ENCODE peak calls at places on chromosomes 4 and X, in four cellular contexts. V is A673, X is fibroblast of lung, O is GM23248. M is an unnamed sample. For H3K36me3, the result is how much of the 10 kb centered on the place peaks cover.

GRCh38 chrX:67893931-67894330 is 350.1 kb downstream of the AR start:
- DNase-seq in V (no peak), X (peak), O (peak), M (peak)

GRCh38 chr4:186592961-186593586 is 37.7 kb upstream of the MTNR1A start:
- DNase-seq in V (no peak), X (no peak), O (no peak), M (no peak)

GRCh38 chr4:154626793-154627484 is 14.5 kb upstream of the FGG start:
- DNase-seq in V (peak), X (peak), O (peak), M (peak)

GRCh38 chrX:47579537-47579936 is 2.7 kb upstream of the TIMP1 start:
- DNase-seq in V (no peak), X (peak), O (peak), M (no peak)

GRCh38 chr4:93359609-93360008 is 468.9 kb upstream of the ATOH1 start:
- DNase-seq in V (no peak), X (no peak), O (no peak), M (no peak)

GRCh38 chrX:86154586-86154985 is 6.3 kb downstream of the DACH2 start:
- DNase-seq in V (no peak), X (no peak), O (no peak), M (no peak)

GRCh38 chr4:184651899-184652298 is 2.4 kb downstream of the PRIMPOL start:
- DNase-seq in V (no peak), X (no peak), O (no peak), M (peak)

GRCh38 chr4:78592104-78592783 is 40.7 kb downstream of the ANXA3 start:
- DNase-seq in V (no peak), X (no peak), O (peak), M (peak)

GRCh38 chr4:152719856-152720556 is 40.2 kb upstream of the TMEM154 start:
- DNase-seq in V (peak), X (no peak), O (no peak), M (no peak)

GRCh38 chr4:121898150-121898549 is 27.9 kb upstream of the BBS7 start:
- DNase-seq in V (peak), X (no peak), O (no peak), M (peak)

GRCh38 chrX:53440631-53441517 is 6.7 kb upstream of the HSD17B10 start:
- DNase-seq in V (peak), X (peak), O (peak), M (no peak)

GRCh38 chr4:30719363-30720020 is 677 bp upstream of the PCDH7 start:
- DNase-seq in V (peak), X (peak), O (peak), M (peak)

GRCh38 chr4:68124262-68124661 is 5.4 kb downstream of the TMPRSS11F start:
- DNase-seq in V (no peak), X (no peak), O (no peak), M (no peak)

GRCh38 chrX:18875256-18875878 is 108.5 kb downstream of the PHKA2 start:
- DNase-seq in V (peak), X (no peak), O (no peak), M (no peak)

GRCh38 chr4:109232666-109233065 is 69.8 kb downstream of the COL25A1 start:
- DNase-seq in V (no peak), X (peak), O (no peak), M (no peak)

GRCh38 chr4:169730564-169730963 is 27.2 kb downstream of the HPF1 start:
- DNase-seq in V (no peak), X (no peak), O (no peak), M (no peak)

GRCh38 chr4:169724251-169724650 is 33.5 kb downstream of the HPF1 start:
- DNase-seq in V (no peak), X (peak), O (peak), M (peak)

GRCh38 chr4:169723207-169723606 is 34.5 kb downstream of the HPF1 start:
- DNase-seq in V (peak), X (no peak), O (no peak), M (peak)

DNA sequence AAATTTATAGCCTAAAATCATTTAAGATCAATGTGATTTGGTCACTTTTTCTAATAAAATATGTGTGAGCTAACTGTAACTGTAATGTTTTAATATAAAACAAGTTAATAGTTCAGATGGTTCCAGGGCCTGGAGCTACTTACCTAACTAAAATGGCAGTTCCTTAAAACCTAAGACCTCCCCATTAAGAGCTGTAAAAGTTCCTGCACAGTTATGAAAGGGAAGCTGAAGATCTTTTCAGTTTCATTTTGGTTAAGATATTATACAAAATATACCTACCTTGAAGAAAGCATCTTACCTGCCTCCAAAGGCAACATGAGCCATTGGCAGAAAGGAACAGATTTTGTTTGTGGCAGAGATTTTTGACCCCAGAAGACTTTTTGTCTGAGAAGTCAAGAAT is 30.1 kb downstream of the HPF1 start:
- DNase-seq in V (no peak), X (no peak), O (no peak), M (no peak)
- H3K36me3 ChIP-seq in V (under half), X (under half), O (under half), M (under half)

GRCh38 chrX:1394731-1395501 is 3.0 kb upstream of the SLC25A6 start:
- DNase-seq in V (no peak), X (no peak), O (peak), M (no peak)
- H3K36me3 ChIP-seq in V (under half), X (under half), O (under half), M (under half)

GRCh38 chr4:55411621-55412020 is 15.9 kb downstream of the TMEM165 start:
- DNase-seq in V (no peak), X (peak), O (peak), M (no peak)
- H3K36me3 ChIP-seq in V (under half), X (under half), O (under half), M (under half)

GRCh38 chr4:161629694-161630441 is 533.9 kb downstream of the FSTL5 start:
- DNase-seq in V (peak), X (peak), O (no peak), M (no peak)
- H3K36me3 ChIP-seq in V (under half), X (under half), O (under half), M (under half)

DNA sequence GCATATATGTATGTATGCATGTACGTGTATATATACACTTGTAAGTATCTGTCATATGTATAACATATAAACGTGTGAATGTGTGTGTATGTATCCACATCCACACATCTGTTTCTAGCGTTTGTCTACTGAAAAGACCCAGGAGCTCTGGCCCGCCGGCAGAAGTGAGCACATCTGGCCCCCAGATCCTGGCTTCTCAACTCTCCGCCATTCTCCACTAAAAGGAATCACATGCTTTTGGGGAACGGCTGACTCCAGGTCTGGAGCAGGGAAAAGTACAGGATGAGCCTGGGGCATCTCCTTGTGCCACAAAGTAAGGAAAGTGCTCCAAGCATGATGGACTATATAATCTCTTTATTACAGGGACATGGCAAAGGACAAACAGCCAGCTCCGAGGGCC is 143.7 kb downstream of the AFAP1 start:
- DNase-seq in V (no peak), X (no peak), O (no peak), M (no peak)
- H3K36me3 ChIP-seq in V (under half), X (under half), O (half or more), M (under half)

GRCh38 chr4:42612898-42613297 is 44.0 kb downstream of the ATP8A1 start:
- DNase-seq in V (no peak), X (no peak), O (no peak), M (no peak)
- H3K36me3 ChIP-seq in V (under half), X (under half), O (under half), M (under half)

GRCh38 chr4:169000315-169000714 is 9.7 kb downstream of the CBR4 start:
- DNase-seq in V (no peak), X (no peak), O (no peak), M (no peak)
- H3K36me3 ChIP-seq in V (under half), X (under half), O (under half), M (under half)

DNA sequence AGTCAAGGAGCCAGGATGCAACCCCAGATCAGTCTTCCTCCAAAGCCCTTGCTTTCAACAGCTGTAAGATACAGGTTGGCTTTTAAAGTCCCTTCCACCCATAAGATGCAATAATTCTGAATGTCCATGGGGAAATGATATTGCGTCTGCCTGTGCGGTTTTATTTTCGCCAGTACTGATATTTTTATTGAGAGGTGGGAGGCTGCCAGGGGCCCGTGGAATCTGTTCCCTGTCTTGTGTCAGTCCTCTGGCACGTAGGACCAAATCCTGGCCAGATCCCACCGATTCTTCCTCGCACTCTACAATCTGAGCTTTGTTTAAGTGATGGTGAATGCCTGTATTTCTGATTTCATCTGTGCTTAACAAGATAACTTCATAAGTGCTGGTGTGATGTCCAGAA is 59.3 kb downstream of the SMIM20 start:
- DNase-seq in V (no peak), X (no peak), O (no peak), M (no peak)
- H3K36me3 ChIP-seq in V (under half), X (under half), O (under half), M (under half)

GRCh38 chr4:148565801-148566200 is 123.6 kb upstream of the NR3C2 start:
- DNase-seq in V (no peak), X (no peak), O (no peak), M (no peak)
- H3K36me3 ChIP-seq in V (under half), X (under half), O (under half), M (under half)

GRCh38 chrX:651922-652775 is 21.6 kb downstream of the SHOX start:
- DNase-seq in V (no peak), X (no peak), O (no peak), M (no peak)
- H3K36me3 ChIP-seq in V (under half), X (under half), O (under half), M (under half)